ENCODE peak calls at places on chromosomes 1 and 21, in eight cellular contexts. A is breast epithelium, G is transverse colon, B is stomach, Q is spleen, H is GM23338, N is endothelial cell of umbilical vein, Y is H1. Z is an unnamed sample.
A peak's percentile ranks its signal among the peaks of the same experiment; 100 is the strongest.

GRCh38 chr1:224782601-224783000 is 146.9 kb upstream of the DNAH14 start:
- DNase-seq in A (no peak), G (no peak), B (no peak), Q (no peak), H (no peak), N (no peak), Y (no peak), Z (no peak)

GRCh38 chr21:41016472-41016871 is 151.5 kb upstream of the BACE2 start:
- DNase-seq in A (no peak), G (no peak), B (no peak), Q (no peak), H (no peak), N (no peak), Y (no peak), Z (no peak)

GRCh38 chr21:42107881-42108553 is 36.9 kb downstream of the UMODL1 start:
- DNase-seq in A (peak; percentile 57), G (peak; percentile 73), B (peak; percentile 67), Q (peak; percentile 90), H (peak; percentile 75), N (peak; percentile 58), Y (peak; percentile 50), Z (no peak)

GRCh38 chr1:1371741-1372711 is 3.0 kb downstream of the AURKAIP1 start:
- DNase-seq in A (no peak), G (peak; percentile 78), B (peak; percentile 78), Q (peak; percentile 93), H (peak; percentile 86), N (peak; percentile 52), Y (no peak), Z (no peak)

GRCh38 chr1:236416165-236416564 is 22.1 kb downstream of the EDARADD start:
- DNase-seq in A (no peak), G (no peak), B (no peak), Q (no peak), H (no peak), N (peak; percentile 13), Y (no peak), Z (no peak)

GRCh38 chr21:44763451-44764318 is 37.9 kb downstream of the UBE2G2 start:
- DNase-seq in A (no peak), G (peak; percentile 25), B (no peak), Q (peak; percentile 61), H (no peak), N (no peak), Y (no peak), Z (no peak)

GRCh38 chr1:243291287-243291686 is 35.4 kb downstream of the SDCCAG8 start:
- DNase-seq in A (no peak), G (no peak), B (no peak), Q (no peak), H (no peak), N (no peak), Y (no peak), Z (no peak)

GRCh38 chr1:3350441-3351261 is 103.8 kb upstream of the ARHGEF16 start:
- DNase-seq in A (no peak), G (no peak), B (peak; percentile 78), Q (no peak), H (no peak), N (no peak), Y (no peak), Z (no peak)

GRCh38 chr1:1198423-1199140 is 7.8 kb downstream of the TNFRSF18 start:
- DNase-seq in A (no peak), G (no peak), B (no peak), Q (peak; percentile 73), H (peak; percentile 4), N (no peak), Y (no peak), Z (no peak)

GRCh38 chr1:2836333-2836970 is 35.0 kb upstream of the TTC34 start:
- DNase-seq in A (no peak), G (no peak), B (no peak), Q (no peak), H (no peak), N (no peak), Y (no peak), Z (no peak)

GRCh38 chr1:200885564-200886402 is 8.9 kb upstream of the INAVA start:
- DNase-seq in A (no peak), G (no peak), B (no peak), Q (no peak), H (no peak), N (no peak), Y (no peak), Z (no peak)

GRCh38 chr1:232557096-232557495 is 72.8 kb downstream of the SIPA1L2 start:
- DNase-seq in A (no peak), G (peak; percentile 17), B (no peak), Q (no peak), H (no peak), N (no peak), Y (no peak), Z (no peak)

GRCh38 chr1:119674835-119675289 is 26.8 kb upstream of the ZNF697 start:
- DNase-seq in A (no peak), G (peak; percentile 57), B (peak; percentile 77), Q (no peak), H (peak; percentile 82), N (peak; percentile 83), Y (no peak), Z (no peak)

GRCh38 chr1:43522431-43522775 is 8.3 kb upstream of the PTPRF start:
- DNase-seq in A (no peak), G (no peak), B (no peak), Q (no peak), H (no peak), N (no peak), Y (no peak), Z (no peak)

GRCh38 chr1:215650446-215651149 is 83.5 kb downstream of the KCTD3 start:
- DNase-seq in A (no peak), G (no peak), B (no peak), Q (no peak), H (no peak), N (no peak), Y (no peak), Z (no peak)

GRCh38 chr1:7752512-7753417 is 18.3 kb upstream of the VAMP3 start:
- DNase-seq in A (peak; percentile 53), G (peak; percentile 62), B (peak; percentile 75), Q (no peak), H (peak; percentile 90), N (peak; percentile 72), Y (no peak), Z (peak; percentile 18)

GRCh38 chr1:151371340-151371739 is 1.2 kb downstream of the SELENBP1 start:
- DNase-seq in A (peak; percentile 48), G (peak; percentile 69), B (peak; percentile 84), Q (no peak), H (no peak), N (no peak), Y (no peak), Z (no peak)

GRCh38 chr1:107141491-107142369 is 891 bp downstream of the NTNG1 start:
- DNase-seq in A (no peak), G (no peak), B (no peak), Q (peak; percentile 78), H (peak; percentile 73), N (peak; percentile 65), Y (no peak), Z (peak; percentile 94)

GRCh38 chr1:228487336-228488106 is at the start of gene RNF187:
- DNase-seq in A (peak; percentile 74), G (peak; percentile 91), B (peak; percentile 91), Q (peak; percentile 98), H (no peak), N (no peak), Y (no peak), Z (no peak)

GRCh38 chr1:59085101-59085500 is 211.8 kb upstream of the FGGY start:
- DNase-seq in A (no peak), G (no peak), B (no peak), Q (no peak), H (no peak), N (peak; percentile 28), Y (no peak), Z (no peak)
- H3K4me3 ChIP-seq in A (no peak overlapping the region), G (no peak overlapping the region), B (no peak overlapping the region), Q (no peak overlapping the region), H (no peak overlapping the region), N (no peak overlapping the region), Y (no peak overlapping the region), Z (no peak overlapping the region)

GRCh38 chr1:23525558-23526174 is 5.4 kb downstream of the E2F2 start:
- DNase-seq in A (no peak), G (peak; percentile 70), B (no peak), Q (no peak), H (no peak), N (no peak), Y (no peak), Z (no peak)
- H3K27ac ChIP-seq in A (no peak overlapping the region), G (peak overlapping the region; percentile 87), B (no peak overlapping the region), Q (peak overlapping the region; percentile 92), H (no peak overlapping the region), N (no peak overlapping the region), Y (no peak overlapping the region), Z (peak overlapping the region; percentile 68)

GRCh38 chr1:110433803-110434202 is 17.1 kb upstream of the PROK1 start:
- DNase-seq in A (no peak), G (no peak), B (peak; percentile 34), Q (no peak), H (peak; percentile 80), N (no peak), Y (peak; percentile 38), Z (no peak)

GRCh38 chr1:110430901-110431300 is 20.0 kb upstream of the PROK1 start:
- DNase-seq in A (no peak), G (no peak), B (no peak), Q (no peak), H (no peak), N (no peak), Y (no peak), Z (no peak)

GRCh38 chr1:110428961-110429360 is 21.5 kb upstream of the LAMTOR5 start:
- DNase-seq in A (no peak), G (no peak), B (no peak), Q (no peak), H (no peak), N (no peak), Y (no peak), Z (no peak)

GRCh38 chr1:110433213-110433612 is 17.7 kb upstream of the PROK1 start:
- DNase-seq in A (no peak), G (no peak), B (no peak), Q (no peak), H (no peak), N (no peak), Y (no peak), Z (no peak)

DNA sequence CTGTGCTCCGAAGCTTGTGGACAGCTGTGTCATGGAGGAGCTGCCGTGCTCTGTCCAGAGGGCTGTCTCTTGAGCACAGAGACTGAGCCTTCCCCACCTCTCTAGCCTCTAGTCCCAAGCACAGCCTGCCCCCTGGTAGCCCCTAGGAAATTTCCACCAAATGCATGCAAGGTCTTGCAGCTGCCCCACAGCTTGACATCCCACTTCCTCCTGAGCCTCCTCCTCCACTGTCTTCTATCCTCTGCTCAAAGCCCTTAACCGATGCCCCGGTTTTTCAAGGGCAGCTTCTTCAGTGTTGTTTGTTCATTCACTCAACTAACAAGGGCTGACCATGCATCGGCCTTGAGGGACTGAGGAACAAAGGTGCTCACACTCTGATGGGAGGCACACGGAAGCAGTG is 20.6 kb upstream of the PROK1 start:
- DNase-seq in A (no peak), G (no peak), B (no peak), Q (no peak), H (no peak), N (no peak), Y (no peak), Z (no peak)
- TF ChIP-seq POLR2AphosphoS5 in A (no peak), G (no peak), B (no peak), Q (no peak), H (no peak), N (no peak), Y (no peak), Z (no peak)

DNA sequence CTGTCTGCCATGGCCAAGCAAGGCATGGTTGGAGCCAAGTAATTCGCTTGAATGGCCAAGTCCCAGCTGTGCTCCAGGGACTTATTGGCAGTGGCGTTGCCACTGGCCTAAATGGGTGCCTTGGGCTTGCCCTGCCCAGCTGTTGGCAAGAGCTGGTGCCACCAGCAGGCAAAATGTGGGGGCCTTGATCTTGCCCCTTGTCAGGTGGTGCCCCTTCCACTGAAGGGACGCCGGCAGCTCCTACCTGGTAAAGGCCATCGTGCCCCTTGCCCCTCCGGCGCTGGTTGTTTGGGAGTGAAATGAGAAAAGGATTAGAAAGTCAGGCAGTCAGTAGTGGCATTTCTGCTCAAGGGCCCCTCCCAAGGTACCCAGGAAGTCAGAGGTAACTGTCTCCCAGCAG is 85.5 kb downstream of the CD247 start:
- DNase-seq in A (no peak), G (no peak), B (no peak), Q (no peak), H (no peak), N (no peak), Y (no peak), Z (no peak)
- H3K4me3 ChIP-seq in A (no peak overlapping the region), G (no peak overlapping the region), B (no peak overlapping the region), Q (no peak overlapping the region), H (no peak overlapping the region), N (no peak overlapping the region), Y (no peak overlapping the region), Z (no peak overlapping the region)

Z was measured in SK-N-MC.